ENCODE peak calls at places on chromosomes 6 and 20, in ten cellular contexts. One of them, this sample, is unnamed.

GRCh38 chr6:56860466-56860865 is 94.4 kb upstream of the BEND6 start:
- DNase-seq in GM20000: no peak
- DNase-seq in stimulated activated CD4-positive, alpha-beta T cell treated with anti-CD3 and anti-CD28 coated beads, Interleukin-4, amount 100 ng/mL, for 1 hour: no peak
- DNase-seq in ovary: no peak
- DNase-seq in HT1080: peak
- DNase-seq in endothelial cell of umbilical vein: peak
- DNase-seq in stimulated activated CD8-positive, alpha-beta memory T cell treated with anti-CD3 and anti-CD28 coated beads, Interleukin-12 subunit alpha, Interleukin-12 subunit beta, amount 100 ng/mL, for 4 hours: no peak
- DNase-seq in left ventricle myocardium inferior: no peak
- DNase-seq in DMS153: no peak
- DNase-seq in activated CD4-positive, CD25-positive, alpha-beta regulatory T cell: no peak
- DNase-seq in this sample: no peak

GRCh38 chr6:29926081-29926794 is 16.1 kb upstream of the HLA-A start:
- DNase-seq in GM20000: no peak
- DNase-seq in stimulated activated CD4-positive, alpha-beta T cell treated with anti-CD3 and anti-CD28 coated beads, Interleukin-4, amount 100 ng/mL, for 1 hour: no peak
- DNase-seq in ovary: peak
- DNase-seq in HT1080: no peak
- DNase-seq in endothelial cell of umbilical vein: no peak
- DNase-seq in stimulated activated CD8-positive, alpha-beta memory T cell treated with anti-CD3 and anti-CD28 coated beads, Interleukin-12 subunit alpha, Interleukin-12 subunit beta, amount 100 ng/mL, for 4 hours: no peak
- DNase-seq in left ventricle myocardium inferior: peak
- DNase-seq in DMS153: no peak
- DNase-seq in activated CD4-positive, CD25-positive, alpha-beta regulatory T cell: peak
- DNase-seq in this sample: no peak

GRCh38 chr6:73523434-73524123 is 2.7 kb upstream of the EEF1A1 start:
- DNase-seq in GM20000: peak
- DNase-seq in stimulated activated CD4-positive, alpha-beta T cell treated with anti-CD3 and anti-CD28 coated beads, Interleukin-4, amount 100 ng/mL, for 1 hour: peak
- DNase-seq in ovary: peak
- DNase-seq in HT1080: no peak
- DNase-seq in endothelial cell of umbilical vein: peak
- DNase-seq in stimulated activated CD8-positive, alpha-beta memory T cell treated with anti-CD3 and anti-CD28 coated beads, Interleukin-12 subunit alpha, Interleukin-12 subunit beta, amount 100 ng/mL, for 4 hours: peak
- DNase-seq in left ventricle myocardium inferior: peak
- DNase-seq in DMS153: peak
- DNase-seq in activated CD4-positive, CD25-positive, alpha-beta regulatory T cell: peak
- DNase-seq in this sample: no peak

GRCh38 chr20:48877299-48877698 is 44.2 kb upstream of the ARFGEF2 start:
- DNase-seq in GM20000: peak
- DNase-seq in stimulated activated CD4-positive, alpha-beta T cell treated with anti-CD3 and anti-CD28 coated beads, Interleukin-4, amount 100 ng/mL, for 1 hour: no peak
- DNase-seq in ovary: no peak
- DNase-seq in HT1080: peak
- DNase-seq in endothelial cell of umbilical vein: no peak
- DNase-seq in stimulated activated CD8-positive, alpha-beta memory T cell treated with anti-CD3 and anti-CD28 coated beads, Interleukin-12 subunit alpha, Interleukin-12 subunit beta, amount 100 ng/mL, for 4 hours: no peak
- DNase-seq in left ventricle myocardium inferior: no peak
- DNase-seq in DMS153: no peak
- DNase-seq in activated CD4-positive, CD25-positive, alpha-beta regulatory T cell: no peak
- DNase-seq in this sample: no peak

GRCh38 chr20:17645010-17645409 is 37.0 kb downstream of the RRBP1 start:
- DNase-seq in GM20000: no peak
- DNase-seq in stimulated activated CD4-positive, alpha-beta T cell treated with anti-CD3 and anti-CD28 coated beads, Interleukin-4, amount 100 ng/mL, for 1 hour: no peak
- DNase-seq in ovary: no peak
- DNase-seq in HT1080: no peak
- DNase-seq in endothelial cell of umbilical vein: no peak
- DNase-seq in stimulated activated CD8-positive, alpha-beta memory T cell treated with anti-CD3 and anti-CD28 coated beads, Interleukin-12 subunit alpha, Interleukin-12 subunit beta, amount 100 ng/mL, for 4 hours: no peak
- DNase-seq in left ventricle myocardium inferior: no peak
- DNase-seq in DMS153: no peak
- DNase-seq in activated CD4-positive, CD25-positive, alpha-beta regulatory T cell: no peak
- DNase-seq in this sample: no peak

GRCh38 chr20:11229772-11230171 is 556.0 kb upstream of the JAG1 start:
- DNase-seq in GM20000: no peak
- DNase-seq in stimulated activated CD4-positive, alpha-beta T cell treated with anti-CD3 and anti-CD28 coated beads, Interleukin-4, amount 100 ng/mL, for 1 hour: no peak
- DNase-seq in ovary: peak
- DNase-seq in HT1080: peak
- DNase-seq in endothelial cell of umbilical vein: peak
- DNase-seq in stimulated activated CD8-positive, alpha-beta memory T cell treated with anti-CD3 and anti-CD28 coated beads, Interleukin-12 subunit alpha, Interleukin-12 subunit beta, amount 100 ng/mL, for 4 hours: no peak
- DNase-seq in left ventricle myocardium inferior: peak
- DNase-seq in DMS153: no peak
- DNase-seq in activated CD4-positive, CD25-positive, alpha-beta regulatory T cell: no peak
- DNase-seq in this sample: no peak

GRCh38 chr20:49999329-49999728 is 16.5 kb downstream of the SNAI1 start:
- DNase-seq in GM20000: peak
- DNase-seq in stimulated activated CD4-positive, alpha-beta T cell treated with anti-CD3 and anti-CD28 coated beads, Interleukin-4, amount 100 ng/mL, for 1 hour: peak
- DNase-seq in ovary: no peak
- DNase-seq in HT1080: no peak
- DNase-seq in endothelial cell of umbilical vein: no peak
- DNase-seq in stimulated activated CD8-positive, alpha-beta memory T cell treated with anti-CD3 and anti-CD28 coated beads, Interleukin-12 subunit alpha, Interleukin-12 subunit beta, amount 100 ng/mL, for 4 hours: no peak
- DNase-seq in left ventricle myocardium inferior: no peak
- DNase-seq in DMS153: no peak
- DNase-seq in activated CD4-positive, CD25-positive, alpha-beta regulatory T cell: no peak
- DNase-seq in this sample: no peak

GRCh38 chr20:25669826-25670422 is 26.7 kb downstream of the ZNF337 start:
- DNase-seq in GM20000: no peak
- DNase-seq in stimulated activated CD4-positive, alpha-beta T cell treated with anti-CD3 and anti-CD28 coated beads, Interleukin-4, amount 100 ng/mL, for 1 hour: no peak
- DNase-seq in ovary: no peak
- DNase-seq in HT1080: peak
- DNase-seq in endothelial cell of umbilical vein: no peak
- DNase-seq in stimulated activated CD8-positive, alpha-beta memory T cell treated with anti-CD3 and anti-CD28 coated beads, Interleukin-12 subunit alpha, Interleukin-12 subunit beta, amount 100 ng/mL, for 4 hours: no peak
- DNase-seq in left ventricle myocardium inferior: no peak
- DNase-seq in DMS153: no peak
- DNase-seq in activated CD4-positive, CD25-positive, alpha-beta regulatory T cell: no peak
- DNase-seq in this sample: no peak

GRCh38 chr6:41162687-41163418 is at the start of gene TREM2:
- DNase-seq in GM20000: no peak
- DNase-seq in stimulated activated CD4-positive, alpha-beta T cell treated with anti-CD3 and anti-CD28 coated beads, Interleukin-4, amount 100 ng/mL, for 1 hour: no peak
- DNase-seq in ovary: no peak
- DNase-seq in HT1080: no peak
- DNase-seq in endothelial cell of umbilical vein: no peak
- DNase-seq in stimulated activated CD8-positive, alpha-beta memory T cell treated with anti-CD3 and anti-CD28 coated beads, Interleukin-12 subunit alpha, Interleukin-12 subunit beta, amount 100 ng/mL, for 4 hours: no peak
- DNase-seq in left ventricle myocardium inferior: no peak
- DNase-seq in DMS153: no peak
- DNase-seq in activated CD4-positive, CD25-positive, alpha-beta regulatory T cell: no peak
- DNase-seq in this sample: no peak

GRCh38 chr20:57282691-57283361 is 16.4 kb upstream of the BMP7 start:
- DNase-seq in GM20000: no peak
- DNase-seq in stimulated activated CD4-positive, alpha-beta T cell treated with anti-CD3 and anti-CD28 coated beads, Interleukin-4, amount 100 ng/mL, for 1 hour: no peak
- DNase-seq in ovary: no peak
- DNase-seq in HT1080: no peak
- DNase-seq in endothelial cell of umbilical vein: no peak
- DNase-seq in stimulated activated CD8-positive, alpha-beta memory T cell treated with anti-CD3 and anti-CD28 coated beads, Interleukin-12 subunit alpha, Interleukin-12 subunit beta, amount 100 ng/mL, for 4 hours: no peak
- DNase-seq in left ventricle myocardium inferior: no peak
- DNase-seq in DMS153: no peak
- DNase-seq in activated CD4-positive, CD25-positive, alpha-beta regulatory T cell: no peak
- DNase-seq in this sample: no peak

GRCh38 chr6:39197521-39198500 is 31.5 kb downstream of the KCNK5 start:
- DNase-seq in GM20000: no peak
- DNase-seq in stimulated activated CD4-positive, alpha-beta T cell treated with anti-CD3 and anti-CD28 coated beads, Interleukin-4, amount 100 ng/mL, for 1 hour: no peak
- DNase-seq in ovary: no peak
- DNase-seq in HT1080: no peak
- DNase-seq in endothelial cell of umbilical vein: no peak
- DNase-seq in stimulated activated CD8-positive, alpha-beta memory T cell treated with anti-CD3 and anti-CD28 coated beads, Interleukin-12 subunit alpha, Interleukin-12 subunit beta, amount 100 ng/mL, for 4 hours: no peak
- DNase-seq in left ventricle myocardium inferior: no peak
- DNase-seq in DMS153: no peak
- DNase-seq in activated CD4-positive, CD25-positive, alpha-beta regulatory T cell: no peak
- DNase-seq in this sample: no peak

GRCh38 chr6:127342946-127343752 is at the start of gene ECHDC1:
- DNase-seq in GM20000: peak
- DNase-seq in stimulated activated CD4-positive, alpha-beta T cell treated with anti-CD3 and anti-CD28 coated beads, Interleukin-4, amount 100 ng/mL, for 1 hour: peak
- DNase-seq in ovary: peak
- DNase-seq in HT1080: peak
- DNase-seq in endothelial cell of umbilical vein: peak
- DNase-seq in stimulated activated CD8-positive, alpha-beta memory T cell treated with anti-CD3 and anti-CD28 coated beads, Interleukin-12 subunit alpha, Interleukin-12 subunit beta, amount 100 ng/mL, for 4 hours: peak
- DNase-seq in left ventricle myocardium inferior: peak
- DNase-seq in DMS153: peak
- DNase-seq in activated CD4-positive, CD25-positive, alpha-beta regulatory T cell: peak
- DNase-seq in this sample: peak

GRCh38 chr20:59814835-59815340 is 118.5 kb downstream of the SYCP2 start:
- DNase-seq in GM20000: no peak
- DNase-seq in stimulated activated CD4-positive, alpha-beta T cell treated with anti-CD3 and anti-CD28 coated beads, Interleukin-4, amount 100 ng/mL, for 1 hour: no peak
- DNase-seq in ovary: no peak
- DNase-seq in HT1080: no peak
- DNase-seq in endothelial cell of umbilical vein: no peak
- DNase-seq in stimulated activated CD8-positive, alpha-beta memory T cell treated with anti-CD3 and anti-CD28 coated beads, Interleukin-12 subunit alpha, Interleukin-12 subunit beta, amount 100 ng/mL, for 4 hours: no peak
- DNase-seq in left ventricle myocardium inferior: no peak
- DNase-seq in DMS153: no peak
- DNase-seq in activated CD4-positive, CD25-positive, alpha-beta regulatory T cell: no peak
- DNase-seq in this sample: no peak

GRCh38 chr20:13009682-13010406 is 1.1 kb downstream of the SPTLC3 start:
- DNase-seq in GM20000: peak
- DNase-seq in stimulated activated CD4-positive, alpha-beta T cell treated with anti-CD3 and anti-CD28 coated beads, Interleukin-4, amount 100 ng/mL, for 1 hour: no peak
- DNase-seq in ovary: peak
- DNase-seq in HT1080: peak
- DNase-seq in endothelial cell of umbilical vein: peak
- DNase-seq in stimulated activated CD8-positive, alpha-beta memory T cell treated with anti-CD3 and anti-CD28 coated beads, Interleukin-12 subunit alpha, Interleukin-12 subunit beta, amount 100 ng/mL, for 4 hours: no peak
- DNase-seq in left ventricle myocardium inferior: no peak
- DNase-seq in DMS153: peak
- DNase-seq in activated CD4-positive, CD25-positive, alpha-beta regulatory T cell: no peak
- DNase-seq in this sample: no peak

GRCh38 chr6:130009148-130009547 is 9.2 kb upstream of the L3MBTL3 start:
- DNase-seq in GM20000: no peak
- DNase-seq in stimulated activated CD4-positive, alpha-beta T cell treated with anti-CD3 and anti-CD28 coated beads, Interleukin-4, amount 100 ng/mL, for 1 hour: no peak
- DNase-seq in ovary: no peak
- DNase-seq in HT1080: no peak
- DNase-seq in endothelial cell of umbilical vein: peak
- DNase-seq in stimulated activated CD8-positive, alpha-beta memory T cell treated with anti-CD3 and anti-CD28 coated beads, Interleukin-12 subunit alpha, Interleukin-12 subunit beta, amount 100 ng/mL, for 4 hours: no peak
- DNase-seq in left ventricle myocardium inferior: no peak
- DNase-seq in DMS153: no peak
- DNase-seq in activated CD4-positive, CD25-positive, alpha-beta regulatory T cell: no peak
- DNase-seq in this sample: no peak

GRCh38 chr20:41072919-41073318 is 44.3 kb downstream of the TOP1 start:
- DNase-seq in GM20000: no peak
- DNase-seq in stimulated activated CD4-positive, alpha-beta T cell treated with anti-CD3 and anti-CD28 coated beads, Interleukin-4, amount 100 ng/mL, for 1 hour: no peak
- DNase-seq in ovary: no peak
- DNase-seq in HT1080: peak
- DNase-seq in endothelial cell of umbilical vein: peak
- DNase-seq in stimulated activated CD8-positive, alpha-beta memory T cell treated with anti-CD3 and anti-CD28 coated beads, Interleukin-12 subunit alpha, Interleukin-12 subunit beta, amount 100 ng/mL, for 4 hours: no peak
- DNase-seq in left ventricle myocardium inferior: no peak
- DNase-seq in DMS153: no peak
- DNase-seq in activated CD4-positive, CD25-positive, alpha-beta regulatory T cell: no peak
- DNase-seq in this sample: no peak

GRCh38 chr6:20186981-20187380 is 25.3 kb downstream of the MBOAT1 start:
- DNase-seq in GM20000: no peak
- DNase-seq in stimulated activated CD4-positive, alpha-beta T cell treated with anti-CD3 and anti-CD28 coated beads, Interleukin-4, amount 100 ng/mL, for 1 hour: no peak
- DNase-seq in ovary: no peak
- DNase-seq in HT1080: no peak
- DNase-seq in endothelial cell of umbilical vein: no peak
- DNase-seq in stimulated activated CD8-positive, alpha-beta memory T cell treated with anti-CD3 and anti-CD28 coated beads, Interleukin-12 subunit alpha, Interleukin-12 subunit beta, amount 100 ng/mL, for 4 hours: no peak
- DNase-seq in left ventricle myocardium inferior: no peak
- DNase-seq in DMS153: no peak
- DNase-seq in activated CD4-positive, CD25-positive, alpha-beta regulatory T cell: no peak
- DNase-seq in this sample: no peak

GRCh38 chr20:32965115-32965514 is 39.1 kb downstream of the SUN5 start:
- DNase-seq in GM20000: no peak
- DNase-seq in stimulated activated CD4-positive, alpha-beta T cell treated with anti-CD3 and anti-CD28 coated beads, Interleukin-4, amount 100 ng/mL, for 1 hour: no peak
- DNase-seq in ovary: no peak
- DNase-seq in HT1080: no peak
- DNase-seq in endothelial cell of umbilical vein: no peak
- DNase-seq in stimulated activated CD8-positive, alpha-beta memory T cell treated with anti-CD3 and anti-CD28 coated beads, Interleukin-12 subunit alpha, Interleukin-12 subunit beta, amount 100 ng/mL, for 4 hours: no peak
- DNase-seq in left ventricle myocardium inferior: no peak
- DNase-seq in DMS153: no peak
- DNase-seq in activated CD4-positive, CD25-positive, alpha-beta regulatory T cell: no peak
- DNase-seq in this sample: no peak

GRCh38 chr6:14711056-14711703 is 534.7 kb upstream of the JARID2 start:
- DNase-seq in GM20000: peak
- DNase-seq in stimulated activated CD4-positive, alpha-beta T cell treated with anti-CD3 and anti-CD28 coated beads, Interleukin-4, amount 100 ng/mL, for 1 hour: peak
- DNase-seq in ovary: no peak
- DNase-seq in HT1080: peak
- DNase-seq in endothelial cell of umbilical vein: no peak
- DNase-seq in stimulated activated CD8-positive, alpha-beta memory T cell treated with anti-CD3 and anti-CD28 coated beads, Interleukin-12 subunit alpha, Interleukin-12 subunit beta, amount 100 ng/mL, for 4 hours: no peak
- DNase-seq in left ventricle myocardium inferior: no peak
- DNase-seq in DMS153: peak
- DNase-seq in activated CD4-positive, CD25-positive, alpha-beta regulatory T cell: no peak
- DNase-seq in this sample: no peak

GRCh38 chr20:10432079-10432478 is 1.9 kb downstream of the MKKS start:
- DNase-seq in GM20000: no peak
- DNase-seq in stimulated activated CD4-positive, alpha-beta T cell treated with anti-CD3 and anti-CD28 coated beads, Interleukin-4, amount 100 ng/mL, for 1 hour: no peak
- DNase-seq in ovary: no peak
- DNase-seq in HT1080: peak
- DNase-seq in endothelial cell of umbilical vein: no peak
- DNase-seq in stimulated activated CD8-positive, alpha-beta memory T cell treated with anti-CD3 and anti-CD28 coated beads, Interleukin-12 subunit alpha, Interleukin-12 subunit beta, amount 100 ng/mL, for 4 hours: no peak
- DNase-seq in left ventricle myocardium inferior: no peak
- DNase-seq in DMS153: no peak
- DNase-seq in activated CD4-positive, CD25-positive, alpha-beta regulatory T cell: no peak
- DNase-seq in this sample: no peak

GRCh38 chr6:169254456-169255316 is 1.0 kb upstream of the THBS2 start:
- DNase-seq in GM20000: no peak
- DNase-seq in stimulated activated CD4-positive, alpha-beta T cell treated with anti-CD3 and anti-CD28 coated beads, Interleukin-4, amount 100 ng/mL, for 1 hour: no peak
- DNase-seq in ovary: no peak
- DNase-seq in HT1080: no peak
- DNase-seq in endothelial cell of umbilical vein: no peak
- DNase-seq in stimulated activated CD8-positive, alpha-beta memory T cell treated with anti-CD3 and anti-CD28 coated beads, Interleukin-12 subunit alpha, Interleukin-12 subunit beta, amount 100 ng/mL, for 4 hours: no peak
- DNase-seq in left ventricle myocardium inferior: no peak
- DNase-seq in DMS153: no peak
- DNase-seq in activated CD4-positive, CD25-positive, alpha-beta regulatory T cell: no peak
- DNase-seq in this sample: no peak

GRCh38 chr6:115830895-115831294 is 229.8 kb downstream of the FRK start:
- DNase-seq in GM20000: no peak
- DNase-seq in stimulated activated CD4-positive, alpha-beta T cell treated with anti-CD3 and anti-CD28 coated beads, Interleukin-4, amount 100 ng/mL, for 1 hour: no peak
- DNase-seq in ovary: no peak
- DNase-seq in HT1080: peak
- DNase-seq in endothelial cell of umbilical vein: no peak
- DNase-seq in stimulated activated CD8-positive, alpha-beta memory T cell treated with anti-CD3 and anti-CD28 coated beads, Interleukin-12 subunit alpha, Interleukin-12 subunit beta, amount 100 ng/mL, for 4 hours: no peak
- DNase-seq in left ventricle myocardium inferior: no peak
- DNase-seq in DMS153: no peak
- DNase-seq in activated CD4-positive, CD25-positive, alpha-beta regulatory T cell: no peak
- DNase-seq in this sample: no peak

This sample was measured in SHP77 treated with DMSO at 0.1 percent for 48 hours.